ENCODE peak calls at places on chromosomes 11 and 22, in ten cellular contexts. N, T, C, E, Z, X, O, P, I and M are unnamed samples.

GRCh38 chr11:68812526-68812925 is 29.2 kb downstream of the CPT1A start:
- DNase-seq in N (no peak), T (no peak), C (no peak), E (no peak), Z (no peak), X (no peak), O (no peak), P (no peak), I (no peak), M (no peak)

GRCh38 chr11:130873766-130874165 is 42.5 kb downstream of the SNX19 start:
- DNase-seq in N (no peak), T (no peak), C (peak), E (no peak), Z (no peak), X (peak), O (no peak), P (no peak), I (no peak), M (no peak)

GRCh38 chr11:67572747-67573419 is 10.7 kb upstream of the GSTP1 start:
- DNase-seq in N (peak), T (no peak), C (peak), E (peak), Z (peak), X (peak), O (no peak), P (no peak), I (peak), M (no peak)

GRCh38 chr22:46669201-46669600 is 49.0 kb downstream of the GRAMD4 start:
- DNase-seq in N (no peak), T (no peak), C (no peak), E (no peak), Z (no peak), X (no peak), O (no peak), P (no peak), I (no peak), M (no peak)

GRCh38 chr22:36770116-36770945 is 5.6 kb downstream of the IFT27 start:
- DNase-seq in N (no peak), T (no peak), C (no peak), E (no peak), Z (peak), X (no peak), O (no peak), P (no peak), I (peak), M (no peak)

GRCh38 chr11:74371269-74372039 is 26.8 kb downstream of the PGM2L1 start:
- DNase-seq in N (no peak), T (no peak), C (peak), E (no peak), Z (no peak), X (peak), O (no peak), P (no peak), I (peak), M (no peak)

GRCh38 chr11:16335236-16335962 is 20.9 kb downstream of the SOX6 start:
- DNase-seq in N (no peak), T (no peak), C (no peak), E (no peak), Z (no peak), X (no peak), O (no peak), P (no peak), I (no peak), M (no peak)

GRCh38 chr11:12166299-12167092 is 56.1 kb downstream of the MICAL2 start:
- DNase-seq in N (no peak), T (no peak), C (no peak), E (no peak), Z (no peak), X (no peak), O (no peak), P (no peak), I (no peak), M (no peak)

GRCh38 chr11:67366546-67366945 is 6.9 kb downstream of the CLCF1 start:
- DNase-seq in N (no peak), T (no peak), C (no peak), E (no peak), Z (no peak), X (no peak), O (no peak), P (no peak), I (peak), M (no peak)

GRCh38 chr22:24030186-24030702 is 19.1 kb downstream of the CABIN1 start:
- DNase-seq in N (no peak), T (no peak), C (no peak), E (no peak), Z (no peak), X (no peak), O (no peak), P (no peak), I (no peak), M (no peak)

GRCh38 chr11:34174411-34175041 is 69.1 kb downstream of the NAT10 start:
- DNase-seq in N (peak), T (no peak), C (peak), E (peak), Z (peak), X (peak), O (peak), P (peak), I (peak), M (peak)

GRCh38 chr22:44144046-44144569 is 36.6 kb upstream of the PARVG start:
- DNase-seq in N (no peak), T (no peak), C (no peak), E (no peak), Z (no peak), X (no peak), O (no peak), P (no peak), I (no peak), M (no peak)